ENCODE peak calls at places on chromosome 2, in eight cellular contexts. J is fibroblast of lung, D is GM23338, Y is neural progenitor cell, V is hepatocyte, L is PC-9, K is mammary epithelial cell, N is K562. B is an unnamed sample.

GRCh38 chr2:161138429-161138828 is 21.8 kb upstream of the TANK start:
- DNase-seq in Y (no peak), K (no peak), L (no peak), N (no peak), V (no peak), D (no peak), J (no peak), B (peak)

GRCh38 chr2:28082131-28082530 is 191.6 kb downstream of the BABAM2 start:
- DNase-seq in K (no peak), N (no peak), D (no peak), Y (no peak), L (no peak), V (no peak), J (no peak), B (no peak)

GRCh38 chr2:79622508-79622907 is 109.7 kb downstream of the CTNNA2 start:
- DNase-seq in D (no peak), L (no peak), N (no peak), V (no peak), J (no peak), K (no peak), Y (no peak), B (no peak)

GRCh38 chr2:30664761-30665358 is 142.4 kb downstream of the CAPN13 start:
- DNase-seq in D (no peak), N (peak), V (peak), K (peak), Y (no peak), L (peak), J (peak), B (no peak)

GRCh38 chr2:164967781-164968228 is 12.5 kb upstream of the SLC38A11 start:
- DNase-seq in L (peak), K (peak), Y (peak), N (no peak), V (peak), D (peak), J (peak), B (no peak)

GRCh38 chr2:144578099-144578498 is 58.2 kb upstream of the ZEB2 start:
- DNase-seq in L (no peak), V (no peak), J (no peak), Y (no peak), K (no peak), D (no peak), N (no peak), B (no peak)

GRCh38 chr2:240568678-240569522 is 616 bp downstream of the RNPEPL1 start:
- DNase-seq in Y (peak), K (peak), D (peak), V (peak), L (peak), J (peak), N (peak), B (peak)

GRCh38 chr2:127566576-127566975 is 31.1 kb downstream of the MYO7B start:
- DNase-seq in K (no peak), N (no peak), Y (no peak), D (no peak), V (no peak), L (no peak), J (no peak), B (no peak)

GRCh38 chr2:23387849-23388248 is 2.9 kb downstream of the KLHL29 start:
- DNase-seq in N (no peak), L (no peak), V (no peak), K (no peak), J (no peak), Y (no peak), D (no peak), B (no peak)

GRCh38 chr2:240871071-240871958 is 2.7 kb downstream of the AGXT start:
- DNase-seq in N (no peak), Y (no peak), L (no peak), V (no peak), J (no peak), D (no peak), K (no peak), B (no peak)

GRCh38 chr2:222892321-222892720 is 31.5 kb downstream of the ACSL3 start:
- DNase-seq in K (no peak), N (no peak), D (no peak), Y (no peak), L (no peak), V (no peak), J (peak), B (no peak)

GRCh38 chr2:98086491-98087446 is at the start of gene VWA3B:
- DNase-seq in J (peak), N (peak), Y (peak), D (peak), K (peak), V (peak), L (peak), B (peak)

GRCh38 chr2:240369725-240370585 is 65.5 kb upstream of the GPC1 start:
- DNase-seq in D (no peak), V (peak), N (no peak), Y (no peak), J (peak), K (peak), L (peak), B (no peak)

GRCh38 chr2:105321875-105322646 is 7.5 kb downstream of the TGFBRAP1 start:
- DNase-seq in L (no peak), V (no peak), D (no peak), Y (no peak), K (peak), N (no peak), J (no peak), B (no peak)

GRCh38 chr2:10135296-10136089 is 13.0 kb downstream of the RRM2 start:
- DNase-seq in L (no peak), Y (no peak), K (peak), J (peak), D (no peak), N (peak), V (no peak), B (peak)

GRCh38 chr2:233857511-233858118 is 3.3 kb upstream of the HJURP start:
- DNase-seq in L (peak), Y (peak), K (peak), D (peak), J (no peak), N (peak), V (peak), B (peak)

GRCh38 chr2:63764630-63765029 is 77.1 kb upstream of the UGP2 start:
- DNase-seq in K (no peak), N (no peak), J (no peak), L (no peak), V (no peak), D (peak), Y (no peak), B (no peak)

GRCh38 chr2:34734662-34735061 is 1135.6 kb upstream of the FAM98A start:
- DNase-seq in K (no peak), D (peak), V (no peak), Y (peak), L (no peak), J (no peak), N (no peak), B (no peak)

GRCh38 chr2:24886640-24887324 is 33.3 kb downstream of the ADCY3 start:
- DNase-seq in V (no peak), N (no peak), L (no peak), Y (no peak), J (no peak), D (no peak), K (no peak), B (no peak)

GRCh38 chr2:66437601-66438497 is 2.9 kb downstream of the MEIS1 start:
- DNase-seq in D (peak), Y (peak), L (no peak), J (peak), V (peak), K (no peak), N (no peak), B (no peak)

GRCh38 chr2:138124521-138124920 is 160.2 kb downstream of the HNMT start:
- DNase-seq in K (no peak), N (no peak), J (no peak), L (no peak), V (no peak), Y (no peak), D (no peak), B (no peak)

GRCh38 chr2:203498161-203498560 is 36.9 kb downstream of the RAPH1 start:
- DNase-seq in V (peak), Y (no peak), L (no peak), J (peak), N (peak), D (no peak), K (peak), B (no peak)

GRCh38 chr2:23385748-23386421 is 906 bp downstream of the KLHL29 start:
- DNase-seq in L (peak), K (peak), V (peak), J (no peak), Y (peak), D (peak), N (no peak), B (no peak)

GRCh38 chr2:29218071-29218470 is 102.9 kb downstream of the CLIP4 start:
- DNase-seq in J (no peak), K (no peak), Y (no peak), L (no peak), D (no peak), N (no peak), V (no peak), B (no peak)

GRCh38 chr2:10861765-10862164 is 49.2 kb upstream of the PDIA6 start:
- DNase-seq in K (no peak), N (no peak), D (no peak), V (no peak), L (no peak), J (no peak), Y (no peak), B (no peak)

GRCh38 chr2:235511187-235511661 is 17.4 kb downstream of the AGAP1 start:
- DNase-seq in Y (no peak), D (no peak), N (no peak), J (peak), V (peak), K (peak), L (peak), B (no peak)
- H2AFZ ChIP-seq in Y (no peak), D (no peak), N (no peak), J (no peak), V (no peak), K (no peak), L (no peak), B (no peak)

GRCh38 chr2:210577263-210578071 is 21.1 kb downstream of the CPS1 start:
- DNase-seq in D (peak), L (no peak), Y (peak), V (peak), K (peak), J (peak), N (peak), B (peak)
- H2AFZ ChIP-seq in D (no peak), L (no peak), Y (peak), V (no peak), K (peak), J (peak), N (no peak), B (no peak)

DNA sequence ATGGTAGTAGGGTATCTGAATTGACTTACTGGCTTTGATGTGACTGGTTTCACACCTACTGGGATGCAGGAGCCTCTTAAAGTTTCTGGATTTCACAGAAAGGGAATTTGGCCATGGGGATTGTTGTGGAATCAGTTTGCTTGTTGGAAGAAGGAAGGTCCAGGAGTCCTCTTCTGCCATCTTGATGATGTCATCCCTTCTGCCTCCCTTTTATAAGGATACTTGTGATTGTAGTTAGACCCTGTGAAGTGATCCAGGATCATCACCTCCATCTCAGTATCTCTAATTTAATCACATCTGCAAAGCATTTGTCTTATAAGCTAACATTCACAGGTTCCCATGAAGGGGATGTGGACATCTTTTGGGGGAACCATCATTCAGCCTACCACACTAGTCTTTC is 79.5 kb downstream of the CCDC138 start:
- DNase-seq in V (no peak), K (no peak), N (no peak), L (no peak), J (no peak), Y (no peak), D (no peak), B (no peak)
- H2AFZ ChIP-seq in V (no peak), K (no peak), N (no peak), L (no peak), J (no peak), Y (no peak), D (no peak), B (no peak)

GRCh38 chr2:176637134-176637496 is 367.9 kb downstream of the MTX2 start:
- DNase-seq in N (no peak), Y (peak), L (no peak), V (no peak), D (no peak), J (no peak), K (no peak), B (no peak)
- H2AFZ ChIP-seq in N (no peak), Y (peak), L (no peak), V (peak), D (peak), J (peak), K (peak), B (no peak)

DNA sequence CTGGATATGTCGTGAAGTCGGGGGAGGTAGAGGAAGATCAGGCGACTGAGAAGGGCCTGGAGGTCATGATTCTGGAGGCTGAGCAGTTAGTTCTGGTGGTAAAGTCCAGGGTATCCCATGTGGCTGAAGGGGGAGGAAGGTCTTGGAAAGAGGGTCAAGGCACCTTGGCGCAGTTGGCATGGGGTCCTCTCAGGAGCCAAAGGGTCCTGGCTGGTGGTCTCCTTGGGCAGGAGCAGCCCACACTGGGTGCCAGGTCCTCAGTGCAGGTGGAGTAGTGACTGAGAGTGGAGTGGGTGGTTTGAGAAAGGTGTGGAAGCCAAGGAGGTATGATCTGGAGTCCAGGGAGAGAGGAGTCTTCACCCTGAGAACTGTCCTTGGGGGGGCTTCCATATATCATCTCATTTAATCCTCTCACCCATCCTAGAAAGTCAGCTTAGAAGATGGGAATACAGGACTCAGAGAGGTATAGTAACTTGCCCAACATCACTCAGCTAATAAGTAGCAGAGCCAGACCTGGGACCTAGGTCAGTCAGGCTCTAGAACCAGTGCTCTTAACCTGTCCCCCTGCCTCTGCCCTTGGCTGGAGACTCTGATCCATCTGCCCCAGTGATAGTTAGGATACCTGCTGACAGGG is 24.5 kb downstream of the FBXO41 start:
- DNase-seq in D (no peak), J (no peak), N (no peak), L (no peak), V (no peak), K (no peak), Y (no peak), B (no peak)
- H2AFZ ChIP-seq in D (no peak), J (no peak), N (no peak), L (no peak), V (no peak), K (no peak), Y (no peak), B (no peak)

DNA sequence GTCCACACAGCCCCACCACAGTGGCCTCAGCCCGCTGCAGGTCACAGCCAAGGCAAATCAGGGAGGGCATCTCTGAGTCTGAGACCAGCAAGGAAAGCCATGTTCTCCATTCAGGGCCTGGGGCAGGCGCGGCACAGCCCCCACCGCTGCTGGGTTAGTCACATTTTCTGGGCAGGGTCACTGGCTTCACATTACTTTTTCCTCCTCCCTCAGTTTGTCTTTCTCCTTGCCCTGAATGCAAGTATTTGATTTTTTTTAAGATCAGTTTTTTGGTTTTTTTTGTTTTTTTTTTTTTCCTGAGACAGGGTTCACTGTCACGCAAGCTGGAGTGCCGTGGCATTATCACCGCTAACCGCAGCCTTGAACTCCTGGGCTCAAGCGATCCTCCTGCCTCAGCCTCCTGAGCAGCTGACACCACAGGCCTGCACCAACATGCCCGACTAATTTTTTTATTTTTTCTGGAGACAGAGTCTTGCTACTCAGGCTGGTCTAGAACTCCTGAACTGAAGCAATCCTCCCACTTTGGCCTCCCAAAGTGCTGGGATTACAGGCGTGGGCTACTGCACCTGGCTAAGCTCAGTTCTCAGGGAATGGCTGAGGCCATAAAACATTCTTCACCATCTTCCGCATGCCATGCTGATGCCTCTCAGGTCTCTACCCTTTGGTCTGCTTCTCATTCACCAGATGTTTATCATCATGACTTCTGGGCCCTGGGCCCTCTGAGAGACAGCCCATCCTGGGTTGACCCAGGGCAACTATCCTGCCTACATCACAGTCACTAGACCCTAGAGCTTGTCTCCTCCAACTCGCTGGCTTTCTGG is 628 bp upstream of the CAPG start:
- DNase-seq in Y (no peak), K (peak), N (no peak), V (no peak), D (no peak), J (no peak), L (peak), B (no peak)
- H2AFZ ChIP-seq in Y (no peak), K (peak), N (peak), V (no peak), D (no peak), J (no peak), L (peak), B (no peak)

GRCh38 chr2:95525294-95526035 is 40.9 kb upstream of the TRIM43B start:
- DNase-seq in Y (no peak), L (peak), D (peak), N (no peak), J (peak), K (no peak), V (no peak), B (no peak)
- H2AFZ ChIP-seq in Y (no peak), L (peak), D (peak), N (no peak), J (peak), K (peak), V (no peak), B (no peak)

B was measured in Karpas-422.